ENCODE peak calls at places on chromosomes 12 and 14, in four cellular contexts. X, A, W and K are unnamed samples.

GRCh38 chr12:53180931-53181645 is 363 bp upstream of the CSAD start:
- DNase-seq in X (no peak), A (peak), W (peak), K (peak)

GRCh38 chr12:108701779-108702435 is 29.4 kb downstream of the CORO1C start:
- DNase-seq in X (no peak), A (no peak), W (no peak), K (no peak)

GRCh38 chr12:54262403-54262925 is 17.5 kb downstream of the CBX5 start:
- DNase-seq in X (no peak), A (no peak), W (no peak), K (no peak)

GRCh38 chr14:104865069-104865630 is at the start of gene CEP170B:
- DNase-seq in X (no peak), A (no peak), W (peak), K (peak)

GRCh38 chr12:106837782-106838181 is 63.3 kb downstream of the RIC8B start:
- DNase-seq in X (no peak), A (no peak), W (no peak), K (no peak)

GRCh38 chr14:96634896-96635295 is 132.7 kb downstream of the PAPOLA start:
- DNase-seq in X (no peak), A (no peak), W (no peak), K (no peak)

GRCh38 chr12:131460516-131460915 is 250.4 kb upstream of the SFSWAP start:
- DNase-seq in X (no peak), A (no peak), W (no peak), K (no peak)

GRCh38 chr14:100818221-100818699 is 7.7 kb upstream of the MEG3 start:
- DNase-seq in X (no peak), A (peak), W (no peak), K (no peak)

GRCh38 chr14:32109676-32110075 is 32.6 kb downstream of the ARHGAP5 start:
- DNase-seq in X (no peak), A (no peak), W (no peak), K (no peak)

GRCh38 chr12:110780448-110780847 is 37.8 kb upstream of the PPP1CC start:
- DNase-seq in X (no peak), A (no peak), W (no peak), K (no peak)

GRCh38 chr12:27213830-27214787 is 30.0 kb upstream of the STK38L start:
- DNase-seq in X (no peak), A (peak), W (no peak), K (no peak)

GRCh38 chr12:94289551-94290312 is 141.4 kb downstream of the PLXNC1 start:
- DNase-seq in X (no peak), A (no peak), W (no peak), K (no peak)

GRCh38 chr12:51390457-51391046 is 654 bp downstream of the GALNT6 start:
- DNase-seq in X (no peak), A (no peak), W (peak), K (no peak)

GRCh38 chr12:48934312-48934706 is 9.0 kb upstream of the FKBP11 start:
- DNase-seq in X (no peak), A (peak), W (peak), K (no peak)

GRCh38 chr12:130433834-130434233 is 96.1 kb downstream of the PIWIL1 start:
- DNase-seq in X (no peak), A (no peak), W (no peak), K (no peak)

GRCh38 chr12:109387425-109388166 is 39.9 kb downstream of the MYO1H start:
- DNase-seq in X (no peak), A (peak), W (peak), K (peak)

GRCh38 chr14:103679351-103679750 is 35.9 kb downstream of the XRCC3 start:
- DNase-seq in X (peak), A (peak), W (no peak), K (peak)

GRCh38 chr12:1937481-1938224 is 19.2 kb upstream of the CACNA2D4 start:
- DNase-seq in X (no peak), A (no peak), W (no peak), K (no peak)

GRCh38 chr12:97951239-97951638 is 488.6 kb downstream of the RMST start:
- DNase-seq in X (no peak), A (no peak), W (no peak), K (no peak)

GRCh38 chr14:75631453-75631831 is 29.2 kb downstream of the ERG28 start:
- DNase-seq in X (no peak), A (no peak), W (no peak), K (peak)

GRCh38 chr14:25049127-25049558 is 804 bp downstream of the STXBP6 start:
- DNase-seq in X (no peak), A (no peak), W (no peak), K (no peak)

GRCh38 chr12:233615-233968 is 19.6 kb upstream of the SLC6A12 start:
- DNase-seq in X (no peak), A (no peak), W (no peak), K (no peak)

GRCh38 chr14:63248211-63248610 is 44.0 kb downstream of the RHOJ start:
- DNase-seq in X (no peak), A (no peak), W (no peak), K (no peak)

GRCh38 chr12:116524311-116524710 is 34.9 kb upstream of the MAP1LC3B2 start:
- DNase-seq in X (no peak), A (no peak), W (no peak), K (no peak)

GRCh38 chr12:115313929-115314328 is 630.0 kb upstream of the TBX3 start:
- DNase-seq in X (no peak), A (peak), W (no peak), K (no peak)

GRCh38 chr14:80584638-80585505 is 356.7 kb downstream of the CEP128 start:
- DNase-seq in X (no peak), A (peak), W (no peak), K (no peak)

GRCh38 chr14:80585506-80585835 is 356.1 kb downstream of the CEP128 start:
- DNase-seq in X (no peak), A (no peak), W (no peak), K (no peak)

GRCh38 chr14:80586116-80586515 is 355.4 kb downstream of the CEP128 start:
- DNase-seq in X (no peak), A (no peak), W (no peak), K (no peak)

DNA sequence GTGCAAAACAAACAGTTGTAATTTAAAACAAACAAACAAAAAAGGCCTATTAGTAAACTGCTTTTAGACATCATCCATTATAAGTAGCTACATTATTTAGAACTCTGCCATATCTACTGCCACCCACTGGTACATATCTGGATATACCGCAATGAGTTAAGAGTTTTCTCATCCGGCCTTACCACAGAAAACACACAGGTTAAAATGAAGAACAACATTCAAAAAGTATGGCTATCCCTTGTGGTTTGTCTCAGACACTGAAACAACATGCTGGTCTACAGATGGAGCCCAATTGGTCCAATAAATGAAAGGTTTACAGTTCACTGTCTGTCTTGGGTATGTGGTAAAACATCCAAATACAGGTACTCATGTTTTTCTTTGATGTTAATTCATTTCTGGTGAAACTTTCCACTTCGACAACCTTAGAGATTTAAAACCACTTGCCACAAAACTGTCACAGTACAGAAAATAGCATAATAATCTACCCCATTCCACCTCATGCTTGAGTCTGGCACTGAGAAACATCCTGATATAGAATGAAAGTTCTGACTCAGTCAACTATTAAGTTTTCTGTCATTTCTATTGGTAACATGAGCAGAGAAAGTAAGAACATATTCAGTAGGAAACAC is 354.3 kb downstream of the CEP128 start:
- DNase-seq in X (peak), A (peak), W (no peak), K (no peak)
- TF ChIP-seq SP1 in X (no peak), A (no peak), W (no peak), K (no peak)

GRCh38 chr12:56271031-56271430 is 4.3 kb downstream of the COQ10A start:
- DNase-seq in X (no peak), A (no peak), W (peak), K (no peak)
- TF ChIP-seq NR2C2 in X (no peak), A (no peak), W (no peak), K (no peak)

GRCh38 chr14:68938515-68939423 is 40.3 kb downstream of the ACTN1 start:
- DNase-seq in X (no peak), A (peak), W (no peak), K (no peak)
- TF ChIP-seq SP1 in X (no peak), A (no peak), W (no peak), K (no peak)

DNA sequence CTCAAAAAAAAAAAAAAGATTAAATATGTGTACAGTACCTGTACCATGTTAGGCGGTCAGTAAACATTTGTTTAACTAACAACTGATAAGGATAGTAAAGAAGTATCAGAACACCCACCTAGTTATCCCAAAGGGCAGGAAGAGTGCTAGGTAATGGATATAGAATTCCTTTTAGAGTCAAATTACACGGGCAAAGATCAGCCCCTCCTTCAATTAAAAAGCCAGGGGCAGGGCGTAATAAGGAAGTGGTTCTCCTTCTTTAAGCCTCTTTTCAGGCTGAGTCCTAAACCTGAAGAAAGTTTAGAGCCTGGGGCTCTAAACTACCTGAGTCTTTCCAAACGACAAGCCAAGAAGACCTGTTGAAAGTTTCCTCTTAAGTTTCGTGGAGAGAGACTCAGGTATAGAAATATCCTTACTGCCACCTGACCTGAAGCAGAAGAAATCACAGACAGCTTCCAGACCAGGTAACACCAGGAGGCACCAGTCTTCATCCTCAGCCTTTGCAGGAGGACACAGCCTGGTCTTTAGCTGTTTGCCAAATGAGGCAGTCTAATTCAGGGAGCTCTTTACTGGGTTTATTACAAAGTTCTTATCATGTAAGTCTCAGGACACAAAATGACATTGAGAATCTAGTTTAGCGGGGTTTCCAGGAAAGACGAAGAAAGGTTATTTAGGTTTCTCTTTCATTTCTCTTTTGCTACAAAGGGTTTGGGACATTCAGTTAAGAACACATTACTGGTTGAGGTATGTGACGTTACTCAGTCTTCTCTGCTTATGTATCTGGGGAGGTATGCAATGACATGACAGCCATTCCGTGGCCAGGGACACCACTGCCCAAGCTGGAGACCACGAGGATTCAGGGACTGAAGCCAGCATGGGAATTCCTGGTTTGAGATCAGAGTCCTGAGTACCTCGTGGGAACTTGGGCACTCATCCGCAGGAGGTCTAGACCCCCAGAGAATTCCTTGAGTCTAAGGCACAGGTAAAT is at the start of gene BCL2L14:
- DNase-seq in X (peak), A (peak), W (no peak), K (no peak)
- TF ChIP-seq NR2C2 in X (no peak), A (no peak), W (no peak), K (no peak)

DNA sequence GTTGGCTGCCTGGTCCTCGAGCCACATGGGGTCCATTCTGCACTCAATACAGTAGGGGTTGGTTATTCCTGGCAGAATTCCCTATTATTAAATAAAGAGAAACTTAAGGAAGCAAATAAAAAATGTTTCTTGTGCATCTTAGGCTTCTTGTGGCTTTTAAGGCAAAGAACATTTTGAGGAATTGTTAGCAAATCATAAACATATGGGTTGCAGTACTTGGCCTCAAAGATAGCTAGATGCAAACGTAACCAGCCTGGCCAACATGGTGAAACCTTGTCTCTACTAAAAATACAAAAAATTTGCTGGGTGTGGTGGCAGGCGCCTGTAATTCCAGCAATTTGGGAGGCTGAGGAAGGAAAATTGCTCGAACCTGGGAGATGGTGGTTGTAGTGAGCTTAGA is 50.8 kb upstream of the KCNA5 start:
- DNase-seq in X (no peak), A (no peak), W (no peak), K (no peak)
- TF ChIP-seq SP1 in X (no peak), A (no peak), W (no peak), K (no peak)

GRCh38 chr12:92546826-92547348 is 155.9 kb upstream of the PLEKHG7 start:
- DNase-seq in X (no peak), A (no peak), W (no peak), K (no peak)
- TF ChIP-seq NR2C2 in X (no peak), A (no peak), W (no peak), K (no peak)

DNA sequence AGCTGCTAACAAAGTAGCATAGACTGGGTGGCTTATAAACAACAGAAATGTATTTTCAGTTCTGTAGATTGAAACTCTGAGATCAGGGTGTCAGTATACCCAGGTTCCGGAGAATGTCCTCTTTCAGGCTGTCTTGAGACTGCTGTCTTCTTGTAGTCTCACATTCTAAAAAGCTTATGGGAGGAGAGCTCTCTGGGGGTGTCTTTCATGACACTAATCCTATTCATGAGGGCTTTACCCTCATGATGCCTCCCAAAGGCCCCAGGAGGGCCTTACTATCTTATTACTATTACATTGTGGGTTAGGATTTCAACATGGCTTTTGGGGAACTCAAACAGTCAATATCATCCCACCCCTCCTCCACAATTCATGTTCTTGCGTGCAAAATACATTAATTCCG is 94.3 kb downstream of the AEBP2 start:
- DNase-seq in X (no peak), A (no peak), W (no peak), K (no peak)
- TF ChIP-seq SP1 in X (no peak), A (no peak), W (no peak), K (no peak)

GRCh38 chr12:120508537-120508936 is 12.6 kb downstream of the DYNLL1 start:
- DNase-seq in X (no peak), A (no peak), W (no peak), K (no peak)

GRCh38 chr12:120500577-120500976 is 4.7 kb downstream of the DYNLL1 start:
- DNase-seq in X (no peak), A (no peak), W (no peak), K (no peak)

GRCh38 chr12:120498870-120499515 is 3.1 kb downstream of the DYNLL1 start:
- DNase-seq in X (no peak), A (no peak), W (no peak), K (no peak)

GRCh38 chr12:120504587-120504986 is 8.7 kb downstream of the DYNLL1 start:
- DNase-seq in X (no peak), A (no peak), W (no peak), K (no peak)
- TF ChIP-seq NR2C2 in X (no peak), A (no peak), W (no peak), K (no peak)

GRCh38 chr14:87898301-87898700 is 94.7 kb downstream of the GALC start:
- DNase-seq in X (no peak), A (no peak), W (no peak), K (no peak)
- TF ChIP-seq SP1 in X (no peak), A (no peak), W (no peak), K (no peak)

DNA sequence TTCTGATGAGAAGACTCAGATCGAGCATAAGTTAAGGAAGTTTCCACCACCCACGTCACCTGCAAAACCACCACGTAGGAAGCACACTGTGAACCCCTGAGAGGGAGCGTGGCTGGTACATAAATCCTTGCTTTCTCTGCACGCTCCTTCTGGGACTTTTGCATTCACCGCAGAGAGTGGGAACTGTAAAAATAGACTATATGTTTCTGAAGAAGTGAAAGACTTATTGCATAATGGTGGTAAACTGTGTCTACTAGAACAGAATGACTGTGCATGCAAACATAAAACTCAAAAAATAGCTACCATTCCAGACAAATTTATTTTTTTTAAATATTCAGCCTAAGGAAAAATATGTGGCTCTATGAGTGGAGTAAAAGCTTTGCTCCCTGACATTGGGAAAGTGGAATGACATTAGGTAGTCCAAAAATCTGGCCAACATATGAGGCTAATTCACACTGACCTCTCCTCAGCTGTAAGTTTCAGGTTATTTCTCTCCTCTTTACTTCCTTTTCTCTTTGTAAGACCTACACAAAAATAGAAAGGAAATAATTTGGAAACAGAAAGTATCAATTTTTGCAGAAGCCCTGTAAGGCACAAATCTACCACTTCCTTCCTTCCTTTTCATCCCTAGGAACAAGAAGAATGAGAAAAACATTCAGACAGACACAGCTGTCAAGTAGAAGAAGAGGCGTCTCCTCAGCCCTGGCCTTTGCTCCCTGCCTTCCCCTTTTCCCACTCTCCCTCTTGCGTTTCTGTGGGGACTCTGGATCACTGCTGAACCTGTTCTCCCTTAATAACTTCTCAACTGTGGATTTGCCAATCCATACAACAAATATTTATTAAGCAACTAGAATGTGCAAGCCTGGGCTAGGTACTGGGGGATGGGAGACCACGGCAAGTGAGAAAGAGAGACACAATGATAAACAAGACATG is 264.3 kb upstream of the FOXN3 start:
- DNase-seq in X (peak), A (no peak), W (no peak), K (no peak)
- TF ChIP-seq NR2C2 in X (no peak), A (no peak), W (no peak), K (no peak)